ENCODE peak calls at places on chromosomes 13 and 19, in seven cellular contexts. One of them, this sample, is unnamed.

GRCh38 chr19:21850636-21851255 is 14.8 kb upstream of the ZNF43 start:
- DNase-seq in astrocyte: no peak
- DNase-seq in right atrium auricular region: no peak
- DNase-seq in IMR-90: no peak
- DNase-seq in brain microvascular endothelial cell: no peak
- DNase-seq in mesendoderm: peak; percentile 4
- DNase-seq in heart right ventricle: no peak
- DNase-seq in this sample: no peak

GRCh38 chr19:3080281-3080680 is 13.9 kb upstream of the GNA11 start:
- DNase-seq in right atrium auricular region: no peak
- DNase-seq in mesendoderm: no peak
- DNase-seq in heart right ventricle: no peak
- DNase-seq in astrocyte: peak; percentile 61
- DNase-seq in IMR-90: peak; percentile 63
- DNase-seq in brain microvascular endothelial cell: peak; percentile 36
- DNase-seq in this sample: no peak

GRCh38 chr13:114130708-114131580 is 1.5 kb downstream of the RASA3 start:
- DNase-seq in brain microvascular endothelial cell: peak; percentile 93
- DNase-seq in IMR-90: peak; percentile 91
- DNase-seq in astrocyte: peak; percentile 92
- DNase-seq in heart right ventricle: peak; percentile 53
- DNase-seq in right atrium auricular region: peak; percentile 71
- DNase-seq in mesendoderm: peak; percentile 90
- DNase-seq in this sample: peak; percentile 71

GRCh38 chr13:96020155-96020575 is 33.0 kb downstream of the UGGT2 start:
- DNase-seq in astrocyte: peak; percentile 50
- DNase-seq in heart right ventricle: peak; percentile 29
- DNase-seq in mesendoderm: peak; percentile 83
- DNase-seq in IMR-90: peak; percentile 67
- DNase-seq in brain microvascular endothelial cell: peak; percentile 65
- DNase-seq in right atrium auricular region: no peak
- DNase-seq in this sample: peak; percentile 63

GRCh38 chr13:46756977-46757376 is 40.0 kb downstream of the ESD start:
- DNase-seq in IMR-90: peak; percentile 48
- DNase-seq in astrocyte: no peak
- DNase-seq in brain microvascular endothelial cell: peak; percentile 80
- DNase-seq in mesendoderm: no peak
- DNase-seq in right atrium auricular region: no peak
- DNase-seq in heart right ventricle: no peak
- DNase-seq in this sample: peak; percentile 25

GRCh38 chr19:32519023-32519422 is 62.0 kb upstream of the PDCD5 start:
- DNase-seq in astrocyte: no peak
- DNase-seq in mesendoderm: no peak
- DNase-seq in brain microvascular endothelial cell: no peak
- DNase-seq in heart right ventricle: no peak
- DNase-seq in right atrium auricular region: no peak
- DNase-seq in IMR-90: no peak
- DNase-seq in this sample: no peak

GRCh38 chr13:113499936-113500335 is 9.4 kb upstream of the DCUN1D2 start:
- DNase-seq in astrocyte: peak; percentile 67
- DNase-seq in brain microvascular endothelial cell: peak; percentile 60
- DNase-seq in heart right ventricle: no peak
- DNase-seq in right atrium auricular region: no peak
- DNase-seq in IMR-90: peak; percentile 82
- DNase-seq in mesendoderm: no peak
- DNase-seq in this sample: no peak

GRCh38 chr13:43569688-43570087 is 217.1 kb downstream of the ENOX1 start:
- DNase-seq in IMR-90: no peak
- DNase-seq in right atrium auricular region: no peak
- DNase-seq in mesendoderm: no peak
- DNase-seq in brain microvascular endothelial cell: no peak
- DNase-seq in astrocyte: no peak
- DNase-seq in heart right ventricle: no peak
- DNase-seq in this sample: no peak

GRCh38 chr13:41117859-41118258 is 14.7 kb downstream of the KBTBD6 start:
- DNase-seq in IMR-90: no peak
- DNase-seq in brain microvascular endothelial cell: no peak
- DNase-seq in right atrium auricular region: no peak
- DNase-seq in heart right ventricle: no peak
- DNase-seq in astrocyte: no peak
- DNase-seq in mesendoderm: no peak
- DNase-seq in this sample: peak; percentile 51

GRCh38 chr19:10551698-10552301 is 8.1 kb downstream of the ATG4D start:
- DNase-seq in mesendoderm: peak; percentile 70
- DNase-seq in astrocyte: no peak
- DNase-seq in IMR-90: no peak
- DNase-seq in right atrium auricular region: no peak
- DNase-seq in heart right ventricle: no peak
- DNase-seq in brain microvascular endothelial cell: no peak
- DNase-seq in this sample: peak; percentile 62

GRCh38 chr19:45049073-45049736 is 10.4 kb downstream of the CLASRP start:
- DNase-seq in brain microvascular endothelial cell: no peak
- DNase-seq in heart right ventricle: peak; percentile 33
- DNase-seq in mesendoderm: no peak
- DNase-seq in astrocyte: no peak
- DNase-seq in right atrium auricular region: no peak
- DNase-seq in IMR-90: no peak
- DNase-seq in this sample: peak; percentile 48

GRCh38 chr13:95603887-95604533 is 40.5 kb downstream of the DZIP1 start:
- DNase-seq in right atrium auricular region: no peak
- DNase-seq in mesendoderm: no peak
- DNase-seq in astrocyte: peak; percentile 70
- DNase-seq in IMR-90: no peak
- DNase-seq in brain microvascular endothelial cell: peak; percentile 54
- DNase-seq in heart right ventricle: no peak
- DNase-seq in this sample: peak; percentile 80

GRCh38 chr19:49895566-49896297 is 955 bp downstream of the IL4I1 start:
- DNase-seq in right atrium auricular region: no peak
- DNase-seq in IMR-90: no peak
- DNase-seq in astrocyte: no peak
- DNase-seq in mesendoderm: no peak
- DNase-seq in heart right ventricle: no peak
- DNase-seq in brain microvascular endothelial cell: no peak
- DNase-seq in this sample: no peak
- H3K4me3 ChIP-seq in right atrium auricular region: no peak overlapping the region
- H3K4me3 ChIP-seq in IMR-90: no peak overlapping the region
- H3K4me3 ChIP-seq in astrocyte: no peak overlapping the region
- H3K4me3 ChIP-seq in mesendoderm: no peak overlapping the region
- H3K4me3 ChIP-seq in heart right ventricle: no peak overlapping the region
- H3K4me3 ChIP-seq in brain microvascular endothelial cell: no peak overlapping the region
- H3K4me3 ChIP-seq in this sample: no peak overlapping the region

GRCh38 chr13:110689711-110690110 is 16.2 kb downstream of the CARS2 start:
- DNase-seq in IMR-90: no peak
- DNase-seq in brain microvascular endothelial cell: no peak
- DNase-seq in right atrium auricular region: no peak
- DNase-seq in mesendoderm: no peak
- DNase-seq in heart right ventricle: no peak
- DNase-seq in astrocyte: no peak
- DNase-seq in this sample: no peak

GRCh38 chr13:110685305-110685704 is 20.6 kb downstream of the CARS2 start:
- DNase-seq in right atrium auricular region: no peak
- DNase-seq in astrocyte: no peak
- DNase-seq in IMR-90: peak; percentile 44
- DNase-seq in heart right ventricle: no peak
- DNase-seq in mesendoderm: no peak
- DNase-seq in brain microvascular endothelial cell: peak; percentile 65
- DNase-seq in this sample: no peak

GRCh38 chr13:110689041-110689440 is 16.9 kb downstream of the CARS2 start:
- DNase-seq in astrocyte: no peak
- DNase-seq in IMR-90: no peak
- DNase-seq in brain microvascular endothelial cell: no peak
- DNase-seq in right atrium auricular region: no peak
- DNase-seq in heart right ventricle: no peak
- DNase-seq in mesendoderm: no peak
- DNase-seq in this sample: no peak

GRCh38 chr13:110690516-110690915 is 15.4 kb downstream of the CARS2 start:
- DNase-seq in astrocyte: no peak
- DNase-seq in IMR-90: no peak
- DNase-seq in brain microvascular endothelial cell: no peak
- DNase-seq in heart right ventricle: no peak
- DNase-seq in mesendoderm: no peak
- DNase-seq in right atrium auricular region: no peak
- DNase-seq in this sample: no peak

GRCh38 chr13:110687736-110688135 is 18.2 kb downstream of the CARS2 start:
- DNase-seq in right atrium auricular region: no peak
- DNase-seq in IMR-90: no peak
- DNase-seq in mesendoderm: no peak
- DNase-seq in heart right ventricle: no peak
- DNase-seq in astrocyte: no peak
- DNase-seq in brain microvascular endothelial cell: no peak
- DNase-seq in this sample: no peak
- H3K36me3 ChIP-seq in right atrium auricular region: peaks cover 60% of the 10 kb centered on the region
- H3K36me3 ChIP-seq in IMR-90: peaks cover 39% of the 10 kb centered on the region
- H3K36me3 ChIP-seq in mesendoderm: no peaks in the 10 kb centered on the region
- H3K36me3 ChIP-seq in heart right ventricle: peaks cover 81% of the 10 kb centered on the region
- H3K36me3 ChIP-seq in astrocyte: peaks cover 7% of the 10 kb centered on the region
- H3K36me3 ChIP-seq in brain microvascular endothelial cell: peaks cover 18% of the 10 kb centered on the region
- H3K36me3 ChIP-seq in this sample: peaks cover 16% of the 10 kb centered on the region

GRCh38 chr13:34322416-34323074 is 504.6 kb downstream of the RFC3 start:
- DNase-seq in IMR-90: no peak
- DNase-seq in right atrium auricular region: no peak
- DNase-seq in astrocyte: no peak
- DNase-seq in mesendoderm: no peak
- DNase-seq in brain microvascular endothelial cell: no peak
- DNase-seq in heart right ventricle: peak; percentile 13
- DNase-seq in this sample: no peak

GRCh38 chr13:34320084-34320483 is 502.1 kb downstream of the RFC3 start:
- DNase-seq in astrocyte: no peak
- DNase-seq in heart right ventricle: no peak
- DNase-seq in IMR-90: no peak
- DNase-seq in mesendoderm: no peak
- DNase-seq in brain microvascular endothelial cell: no peak
- DNase-seq in right atrium auricular region: no peak
- DNase-seq in this sample: no peak

GRCh38 chr13:34321986-34322385 is 504.0 kb downstream of the RFC3 start:
- DNase-seq in mesendoderm: no peak
- DNase-seq in right atrium auricular region: no peak
- DNase-seq in heart right ventricle: no peak
- DNase-seq in astrocyte: no peak
- DNase-seq in brain microvascular endothelial cell: no peak
- DNase-seq in IMR-90: no peak
- DNase-seq in this sample: no peak
- H3K4me3 ChIP-seq in mesendoderm: no peak overlapping the region
- H3K4me3 ChIP-seq in right atrium auricular region: no peak overlapping the region
- H3K4me3 ChIP-seq in heart right ventricle: no peak overlapping the region
- H3K4me3 ChIP-seq in astrocyte: no peak overlapping the region
- H3K4me3 ChIP-seq in brain microvascular endothelial cell: no peak overlapping the region
- H3K4me3 ChIP-seq in IMR-90: no peak overlapping the region
- H3K4me3 ChIP-seq in this sample: no peak overlapping the region

DNA sequence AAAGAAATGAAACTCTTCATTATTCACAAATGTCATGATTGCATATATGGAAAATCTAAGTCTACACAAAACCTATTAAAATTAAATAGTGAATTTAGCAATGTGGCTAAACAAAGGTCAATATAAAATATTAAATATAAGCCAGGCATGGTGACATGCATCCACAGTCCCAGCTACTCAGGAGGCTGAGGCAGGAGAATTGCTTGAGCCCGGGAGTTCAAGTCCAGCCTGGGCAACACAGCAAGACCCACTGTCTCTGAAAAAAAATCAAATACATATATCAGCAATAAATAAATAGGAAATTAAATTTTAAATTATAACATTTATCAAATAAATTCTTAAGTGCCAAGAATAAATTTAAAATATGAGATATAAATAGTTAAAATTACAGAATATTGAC is 11.9 kb downstream of the PSMC4 start:
- DNase-seq in right atrium auricular region: no peak
- DNase-seq in brain microvascular endothelial cell: no peak
- DNase-seq in heart right ventricle: no peak
- DNase-seq in astrocyte: no peak
- DNase-seq in IMR-90: no peak
- DNase-seq in mesendoderm: no peak
- DNase-seq in this sample: no peak
- H3K36me3 ChIP-seq in right atrium auricular region: peaks cover 38% of the 10 kb centered on the region
- H3K36me3 ChIP-seq in brain microvascular endothelial cell: peaks cover 44% of the 10 kb centered on the region
- H3K36me3 ChIP-seq in heart right ventricle: peaks cover 62% of the 10 kb centered on the region
- H3K36me3 ChIP-seq in astrocyte: peaks cover 30% of the 10 kb centered on the region
- H3K36me3 ChIP-seq in IMR-90: peaks cover 41% of the 10 kb centered on the region
- H3K36me3 ChIP-seq in mesendoderm: peaks cover 10% of the 10 kb centered on the region
- H3K36me3 ChIP-seq in this sample: peaks cover 8% of the 10 kb centered on the region

This sample was measured in bronchial epithelial cell.